ENCODE peak calls at places on chromosomes 4 and X, in nine cellular contexts. S is T-helper 2 cell; K is GM13976; G is NCI-H460; X is SJSA1; F is stimulated activated CD4-positive, alpha-beta T cell treated with anti-CD3 and anti-CD28 coated beads, Interleukin-15, amount 100 ng/mL, for 1 hour; L is brain microvascular endothelial cell; W is kidney; A is nephron progenitor cell. Q is an unnamed sample.

GRCh38 chr4:128286474-128287158 is 997 bp downstream of the PGRMC2 start:
- DNase-seq in F (no peak), L (no peak), K (peak; percentile 62), S (no peak), X (peak; percentile 50), G (no peak), W (no peak), A (no peak), Q (no peak)

GRCh38 chr4:174926958-174927357 is 8.8 kb downstream of the ADAM29 start:
- DNase-seq in A (no peak), X (no peak), W (no peak), L (no peak), K (no peak), F (no peak), G (no peak), S (no peak), Q (no peak)

GRCh38 chrX:3990569-3990968 is 277.1 kb upstream of the PRKX start:
- DNase-seq in F (no peak), W (no peak), L (no peak), A (peak; percentile 45), S (no peak), K (no peak), G (no peak), X (no peak), Q (no peak)

GRCh38 chrX:9646471-9647038 is 119.1 kb downstream of the GPR143 start:
- DNase-seq in W (no peak), K (no peak), X (no peak), F (no peak), S (no peak), A (no peak), L (no peak), G (no peak), Q (no peak)

GRCh38 chrX:48927736-48928382 is 9.0 kb upstream of the PIM2 start:
- DNase-seq in X (no peak), K (no peak), W (no peak), S (no peak), A (no peak), G (no peak), F (no peak), L (no peak), Q (no peak)

GRCh38 chrX:130047416-130047815 is 62.9 kb downstream of the ELF4 start:
- DNase-seq in K (no peak), A (no peak), W (no peak), F (no peak), G (no peak), X (no peak), L (no peak), S (no peak), Q (no peak)

GRCh38 chrX:13597928-13598327 is 28.5 kb downstream of the EGFL6 start:
- DNase-seq in X (no peak), A (no peak), G (no peak), W (no peak), K (no peak), F (no peak), L (no peak), S (no peak), Q (no peak)

GRCh38 chr4:47703008-47703407 is 134.9 kb downstream of the CORIN start:
- DNase-seq in W (no peak), S (no peak), L (no peak), K (no peak), F (no peak), X (no peak), A (no peak), G (no peak), Q (no peak)

GRCh38 chrX:110408949-110409588 is 50.4 kb downstream of the RTL9 start:
- DNase-seq in F (no peak), K (no peak), G (no peak), S (no peak), X (no peak), L (peak; percentile 56), A (no peak), W (no peak), Q (no peak)

GRCh38 chrX:39762266-39762841 is 335.4 kb downstream of the BCOR start:
- DNase-seq in A (no peak), L (peak; percentile 91), G (no peak), F (no peak), K (no peak), W (no peak), X (peak; percentile 28), S (no peak), Q (no peak)

GRCh38 chr4:106329027-106329618 is 12.8 kb downstream of the AIMP1 start:
- DNase-seq in G (peak; percentile 20), X (peak; percentile 51), K (no peak), F (no peak), L (peak; percentile 44), S (no peak), W (no peak), A (no peak), Q (no peak)

GRCh38 chr4:69858683-69859082 is 1.3 kb downstream of the SULT1E1 start:
- DNase-seq in F (no peak), L (no peak), G (no peak), S (no peak), W (no peak), K (no peak), A (no peak), X (no peak), Q (no peak)

GRCh38 chrX:68077378-68077777 is 355.9 kb downstream of the OPHN1 start:
- DNase-seq in L (no peak), W (no peak), X (no peak), A (no peak), K (no peak), F (no peak), S (no peak), G (no peak), Q (no peak)

GRCh38 chr4:80115368-80116181 is 42.5 kb upstream of the ANTXR2 start:
- DNase-seq in A (no peak), S (no peak), F (no peak), G (no peak), K (no peak), W (no peak), L (no peak), X (peak; percentile 54), Q (no peak)

GRCh38 chr4:138175337-138175794 is 66.8 kb downstream of the SLC7A11 start:
- DNase-seq in A (no peak), F (no peak), S (no peak), G (no peak), L (peak; percentile 37), K (no peak), X (peak; percentile 65), W (no peak), Q (no peak)

GRCh38 chr4:52939739-52940138 is 77.6 kb downstream of the RASL11B start:
- DNase-seq in F (no peak), W (no peak), A (no peak), L (no peak), G (no peak), X (no peak), K (no peak), S (no peak), Q (no peak)

GRCh38 chr4:111542056-111542455 is 603.2 kb upstream of the FAM241A start:
- DNase-seq in X (no peak), K (no peak), L (no peak), S (no peak), F (no peak), A (no peak), W (no peak), G (no peak), Q (no peak)

GRCh38 chr4:62543002-62543401 is 1342.9 kb downstream of the ADGRL3 start:
- DNase-seq in L (no peak), S (no peak), F (no peak), K (no peak), G (no peak), A (no peak), W (no peak), X (no peak), Q (no peak)

GRCh38 chrX:115892787-115893671 is 277.5 kb upstream of the AGTR2 start:
- DNase-seq in F (no peak), W (peak; percentile 88), S (no peak), L (peak; percentile 28), A (no peak), K (no peak), G (no peak), X (no peak), Q (no peak)

GRCh38 chr4:118762753-118763477 is 73.0 kb downstream of the SEC24D start:
- DNase-seq in L (no peak), G (no peak), A (no peak), F (no peak), W (no peak), K (no peak), X (no peak), S (no peak), Q (no peak)

GRCh38 chr4:168683595-168683994 is 186.7 kb downstream of the PALLD start:
- DNase-seq in F (no peak), A (no peak), W (no peak), X (peak; percentile 58), G (no peak), K (no peak), L (no peak), S (no peak), Q (no peak)

GRCh38 chrX:100999451-100999850 is 29.9 kb downstream of the ARL13A start:
- DNase-seq in G (no peak), L (no peak), K (no peak), W (no peak), S (no peak), A (no peak), F (no peak), X (no peak), Q (no peak)

GRCh38 chr4:186820371-186820990 is 96.8 kb upstream of the FAT1 start:
- DNase-seq in X (no peak), F (no peak), W (peak; percentile 69), A (no peak), S (no peak), G (no peak), L (peak; percentile 77), K (no peak), Q (no peak)

GRCh38 chrX:110204986-110205385 is 112.9 kb downstream of the AMMECR1 start:
- DNase-seq in K (no peak), S (no peak), L (peak; percentile 29), X (no peak), G (no peak), A (no peak), W (no peak), F (no peak), Q (no peak)

GRCh38 chr4:76904646-76905190 is 6.8 kb upstream of the SOWAHB start:
- DNase-seq in W (no peak), G (no peak), K (no peak), A (no peak), L (no peak), X (no peak), S (no peak), F (no peak), Q (no peak)

GRCh38 chrX:17355976-17356375 is 19.0 kb upstream of the NHS start:
- DNase-seq in X (no peak), A (no peak), S (no peak), F (no peak), G (no peak), W (no peak), L (no peak), K (no peak), Q (no peak)

GRCh38 chrX:40171513-40172168 is 73.9 kb upstream of the BCOR start:
- DNase-seq in K (no peak), G (no peak), F (no peak), A (peak; percentile 53), L (no peak), S (no peak), W (peak; percentile 79), X (peak; percentile 47), Q (no peak)

GRCh38 chr4:125369098-125369497 is 54.3 kb downstream of the FAT4 start:
- DNase-seq in S (no peak), K (no peak), F (no peak), A (no peak), G (no peak), X (no peak), L (peak; percentile 29), W (no peak), Q (no peak)

GRCh38 chr4:80459918-80460473 is 124.5 kb downstream of the CFAP299 start:
- DNase-seq in L (no peak), G (no peak), K (no peak), W (no peak), A (no peak), F (no peak), X (no peak), S (no peak), Q (peak; percentile 6)

GRCh38 chrX:50707376-50707775 is 106.6 kb downstream of the SHROOM4 start:
- DNase-seq in G (no peak), A (no peak), W (no peak), F (no peak), L (no peak), K (no peak), S (no peak), X (no peak), Q (no peak)

GRCh38 chr4:97656034-97656720 is 487.1 kb downstream of the STPG2 start:
- DNase-seq in X (no peak), K (no peak), L (peak; percentile 77), A (no peak), W (no peak), S (no peak), G (peak; percentile 12), F (no peak), Q (no peak)

Q was measured in effector memory CD4-positive, alpha-beta T cell.